ENCODE peak calls at places on chromosome 14, in seven cellular contexts. J, Z, F, A, K, M and I are unnamed samples.

GRCh38 chr14:24956104-24956503 is 93.8 kb downstream of the STXBP6 start:
- DNase-seq in K (no peak), A (no peak), Z (no peak), M (no peak), F (no peak), J (no peak), I (no peak)

GRCh38 chr14:91901449-91902250 is 34.3 kb upstream of the TC2N start:
- DNase-seq in K (no peak), M (no peak), F (no peak), J (no peak), Z (no peak), A (no peak), I (no peak)

GRCh38 chr14:101412741-101413140 is 148.6 kb upstream of the DIO3 start:
- DNase-seq in A (peak), K (no peak), M (no peak), Z (no peak), F (no peak), J (no peak), I (no peak)

GRCh38 chr14:73014105-73014504 is 12.8 kb downstream of the ZFYVE1 start:
- DNase-seq in M (no peak), F (no peak), K (no peak), Z (no peak), A (no peak), J (peak), I (peak)

GRCh38 chr14:37588667-37588955 is 6.4 kb downstream of the FOXA1 start:
- DNase-seq in K (no peak), Z (peak), M (no peak), F (peak), A (peak), J (no peak), I (no peak)

GRCh38 chr14:95514131-95515079 is 2.0 kb downstream of the SYNE3 start:
- DNase-seq in M (no peak), F (no peak), K (no peak), J (no peak), Z (no peak), A (no peak), I (no peak)

GRCh38 chr14:41404121-41404520 is 202.6 kb upstream of the LRFN5 start:
- DNase-seq in K (no peak), M (no peak), J (no peak), F (no peak), Z (no peak), A (no peak), I (no peak)

GRCh38 chr14:87866116-87866515 is 126.9 kb downstream of the GALC start:
- DNase-seq in Z (no peak), M (no peak), K (no peak), J (no peak), F (no peak), A (no peak), I (no peak)

GRCh38 chr14:36519431-36520321 is at the start of gene NKX2-1:
- DNase-seq in Z (no peak), A (no peak), K (no peak), J (no peak), F (no peak), M (no peak), I (no peak)

GRCh38 chr14:72651081-72651480 is 242.8 kb downstream of the DPF3 start:
- DNase-seq in A (no peak), M (no peak), J (no peak), Z (no peak), F (no peak), K (no peak), I (no peak)

GRCh38 chr14:99284254-99285004 is 12.4 kb upstream of the BCL11B start:
- DNase-seq in J (no peak), Z (no peak), A (no peak), M (no peak), K (no peak), F (no peak), I (no peak)

GRCh38 chr14:94313991-94314655 is 9.0 kb downstream of the SERPINA6 start:
- DNase-seq in K (no peak), Z (no peak), A (no peak), M (no peak), F (no peak), J (no peak), I (no peak)

GRCh38 chr14:95814363-95815225 is 62.0 kb upstream of the TUNAR start:
- DNase-seq in A (no peak), F (no peak), Z (no peak), K (no peak), M (no peak), J (no peak), I (no peak)

GRCh38 chr14:21985081-21985480 is 311.5 kb upstream of the OR4E1 start:
- DNase-seq in F (no peak), J (no peak), M (no peak), K (no peak), A (no peak), Z (no peak), I (no peak)

GRCh38 chr14:65835501-65835900 is 423.0 kb downstream of the FUT8 start:
- DNase-seq in F (no peak), K (no peak), J (no peak), M (no peak), Z (no peak), A (no peak), I (no peak)

GRCh38 chr14:56855891-56856461 is 45.7 kb upstream of the OTX2 start:
- DNase-seq in Z (peak), K (no peak), M (no peak), J (no peak), F (no peak), A (peak), I (no peak)

GRCh38 chr14:89619616-89620273 is 202.7 kb upstream of the FOXN3 start:
- DNase-seq in F (no peak), J (no peak), Z (no peak), M (no peak), K (no peak), A (no peak), I (no peak)

GRCh38 chr14:64788706-64789105 is 84.5 kb downstream of the PLEKHG3 start:
- DNase-seq in F (no peak), K (no peak), J (no peak), M (no peak), Z (no peak), A (no peak), I (no peak)

GRCh38 chr14:99136047-99136400 is 136.0 kb downstream of the BCL11B start:
- DNase-seq in J (no peak), A (no peak), Z (no peak), M (no peak), F (no peak), K (no peak), I (no peak)

GRCh38 chr14:66117600-66117999 is 368.6 kb upstream of the CCDC196 start:
- DNase-seq in K (no peak), F (no peak), J (no peak), A (no peak), Z (no peak), M (no peak), I (no peak)

GRCh38 chr14:100159107-100159864 is at the start of gene DEGS2:
- DNase-seq in J (peak), K (no peak), F (no peak), A (no peak), M (peak), Z (peak), I (peak)

GRCh38 chr14:31037709-31038221 is 11.6 kb upstream of the STRN3 start:
- DNase-seq in K (no peak), A (peak), F (no peak), M (no peak), J (no peak), Z (no peak), I (no peak)

GRCh38 chr14:21078287-21078686 is 8.2 kb downstream of the ARHGEF40 start:
- DNase-seq in Z (no peak), F (no peak), A (no peak), J (no peak), K (no peak), M (no peak), I (no peak)

GRCh38 chr14:35366521-35366976 is 38.0 kb downstream of the NFKBIA start:
- DNase-seq in K (no peak), M (no peak), Z (no peak), J (no peak), F (no peak), A (no peak), I (no peak)

GRCh38 chr14:61260939-61261776 is 20.0 kb downstream of the TMEM30B start:
- DNase-seq in K (no peak), F (no peak), M (no peak), J (no peak), Z (no peak), A (peak), I (no peak)

GRCh38 chr14:20631821-20632389 is 9.6 kb downstream of the OR6S1 start:
- DNase-seq in F (peak), K (no peak), A (peak), J (no peak), Z (peak), M (peak), I (no peak)

GRCh38 chr14:59482471-59483331 is 1.5 kb downstream of the L3HYPDH start:
- DNase-seq in F (peak), A (peak), M (no peak), Z (peak), J (no peak), K (no peak), I (no peak)
- TF ChIP-seq POLR2AphosphoS5 in F (no peak), A (no peak), M (no peak), Z (no peak), J (no peak), K (no peak), I (no peak)

DNA sequence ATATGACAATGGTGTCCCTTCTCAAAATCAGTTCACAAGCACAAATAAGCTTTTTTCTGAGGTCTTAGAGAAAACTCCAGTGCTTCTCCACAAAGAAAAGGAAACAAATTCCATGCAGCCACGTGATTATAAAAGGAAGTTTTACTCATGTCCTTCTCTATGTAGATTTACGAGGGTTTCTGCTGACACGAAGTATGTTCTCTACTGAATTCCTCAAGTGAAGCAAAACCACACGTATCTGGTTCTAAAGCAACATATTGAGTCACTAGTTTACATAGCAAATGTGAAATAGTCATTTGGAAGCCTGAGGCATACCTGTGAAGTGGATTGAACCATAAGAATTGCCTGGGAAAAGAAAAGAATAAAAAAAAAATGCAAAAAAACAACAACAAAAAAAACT is 31.9 kb downstream of the BMP4 start:
- DNase-seq in J (no peak), F (no peak), K (no peak), M (no peak), Z (no peak), A (peak), I (no peak)
- TF ChIP-seq POLR2AphosphoS5 in J (no peak), F (peak), K (no peak), M (no peak), Z (no peak), A (no peak), I (no peak)

GRCh38 chr14:28774764-28775738 is 8.5 kb downstream of the FOXG1 start:
- DNase-seq in J (no peak), M (no peak), F (no peak), K (no peak), A (no peak), Z (no peak), I (no peak)
- TF ChIP-seq POLR2AphosphoS5 in J (no peak), M (no peak), F (no peak), K (no peak), A (no peak), Z (no peak), I (no peak)

GRCh38 chr14:53900499-53900898 is 56.1 kb downstream of the BMP4 start:
- DNase-seq in M (no peak), J (no peak), F (no peak), K (no peak), A (no peak), Z (peak), I (no peak)
- TF ChIP-seq POLR2AphosphoS5 in M (no peak), J (no peak), F (no peak), K (no peak), A (no peak), Z (no peak), I (no peak)

DNA sequence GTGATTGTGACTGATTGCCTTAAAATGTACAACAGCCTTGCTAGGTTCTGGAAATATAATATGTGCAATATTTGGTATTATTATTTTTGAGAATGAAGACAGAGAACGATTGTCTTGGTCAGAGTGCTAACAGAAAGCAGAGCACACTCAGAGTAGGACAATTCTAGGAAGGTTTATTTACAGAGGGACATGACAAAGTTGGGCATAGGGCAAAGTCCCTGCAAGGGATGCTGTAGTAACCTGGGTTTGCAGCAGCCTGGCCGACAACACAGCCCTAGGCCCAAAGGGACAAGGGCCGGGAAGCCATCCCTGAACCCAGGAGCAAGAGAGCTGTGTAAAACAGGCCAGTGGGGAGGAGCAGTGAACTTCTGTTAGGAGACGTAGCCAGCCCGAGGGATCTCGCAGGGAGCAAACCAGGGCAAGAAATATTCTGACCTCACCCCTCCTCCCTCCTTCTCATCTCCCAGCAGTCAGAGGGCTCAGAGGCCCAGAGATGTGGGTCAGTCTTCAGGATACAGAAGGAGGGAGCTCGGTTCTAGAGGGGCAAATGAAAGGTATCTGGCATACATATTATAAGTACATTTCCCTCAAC is 51.0 kb upstream of the FERMT2 start:
- DNase-seq in M (no peak), K (no peak), J (no peak), A (peak), F (no peak), Z (no peak), I (no peak)
- TF ChIP-seq POLR2AphosphoS5 in M (no peak), K (no peak), J (no peak), A (no peak), F (no peak), Z (no peak), I (no peak)

GRCh38 chr14:69654109-69654508 is 42.7 kb downstream of the SUSD6 start:
- DNase-seq in F (peak), K (no peak), J (no peak), A (no peak), M (no peak), Z (peak), I (no peak)

GRCh38 chr14:69652942-69653680 is 41.7 kb downstream of the SUSD6 start:
- DNase-seq in M (peak), A (no peak), J (no peak), K (peak), F (no peak), Z (peak), I (no peak)

GRCh38 chr14:69648480-69649414 is 37.4 kb downstream of the SUSD6 start:
- DNase-seq in A (peak), J (no peak), Z (no peak), K (no peak), F (no peak), M (no peak), I (no peak)

GRCh38 chr14:69651653-69652052 is 40.3 kb downstream of the SUSD6 start:
- DNase-seq in K (no peak), Z (no peak), A (no peak), F (no peak), M (no peak), J (no peak), I (no peak)

DNA sequence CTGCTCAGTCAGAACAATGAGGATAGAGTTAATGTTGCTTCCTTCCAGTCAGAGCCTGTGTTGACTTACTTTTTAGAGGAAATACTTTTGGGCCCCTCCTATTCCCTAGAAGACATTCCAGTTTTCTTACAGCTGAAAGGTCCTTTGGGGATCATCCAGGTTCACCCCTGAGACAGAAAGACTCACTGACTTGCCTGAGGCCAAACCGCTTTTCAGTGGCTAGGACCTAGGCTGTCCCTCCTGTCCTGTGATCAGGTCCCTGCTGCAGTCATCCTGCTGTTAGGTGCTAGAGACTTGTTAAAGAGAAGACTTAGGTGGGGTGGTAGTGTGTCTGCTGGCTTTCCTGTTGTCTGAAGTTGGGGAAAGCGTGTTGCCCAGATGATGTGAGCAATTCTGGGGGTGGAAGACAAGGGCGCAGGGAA is 39.6 kb downstream of the SUSD6 start:
- DNase-seq in M (no peak), A (no peak), J (no peak), K (no peak), F (no peak), Z (no peak), I (no peak)
- TF ChIP-seq POLR2AphosphoS5 in M (no peak), A (no peak), J (no peak), K (no peak), F (peak), Z (no peak), I (no peak)

DNA sequence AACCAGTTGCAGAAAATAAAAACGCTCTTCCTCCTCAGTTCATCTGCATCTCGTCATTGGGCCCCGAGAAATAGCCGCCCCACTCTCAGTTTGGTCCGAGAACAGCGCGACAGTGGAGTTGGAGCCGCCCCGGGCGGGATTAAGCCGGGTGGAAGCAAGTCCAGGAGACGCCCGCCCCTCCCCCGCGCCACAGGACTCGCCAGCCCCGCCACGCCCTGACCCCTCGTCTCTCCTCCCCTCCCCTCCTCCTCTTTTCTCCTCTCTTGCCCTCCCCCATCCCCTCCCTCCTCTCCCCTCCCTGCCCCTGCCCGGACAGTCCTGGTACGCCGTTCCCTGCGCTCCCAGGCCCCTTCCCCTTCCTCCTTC is 83.8 kb downstream of the TNFAIP2 start:
- DNase-seq in K (no peak), M (no peak), A (no peak), Z (peak), F (peak), J (no peak), I (no peak)
- TF ChIP-seq POLR2AphosphoS5 in K (no peak), M (no peak), A (no peak), Z (no peak), F (no peak), J (no peak), I (no peak)

DNA sequence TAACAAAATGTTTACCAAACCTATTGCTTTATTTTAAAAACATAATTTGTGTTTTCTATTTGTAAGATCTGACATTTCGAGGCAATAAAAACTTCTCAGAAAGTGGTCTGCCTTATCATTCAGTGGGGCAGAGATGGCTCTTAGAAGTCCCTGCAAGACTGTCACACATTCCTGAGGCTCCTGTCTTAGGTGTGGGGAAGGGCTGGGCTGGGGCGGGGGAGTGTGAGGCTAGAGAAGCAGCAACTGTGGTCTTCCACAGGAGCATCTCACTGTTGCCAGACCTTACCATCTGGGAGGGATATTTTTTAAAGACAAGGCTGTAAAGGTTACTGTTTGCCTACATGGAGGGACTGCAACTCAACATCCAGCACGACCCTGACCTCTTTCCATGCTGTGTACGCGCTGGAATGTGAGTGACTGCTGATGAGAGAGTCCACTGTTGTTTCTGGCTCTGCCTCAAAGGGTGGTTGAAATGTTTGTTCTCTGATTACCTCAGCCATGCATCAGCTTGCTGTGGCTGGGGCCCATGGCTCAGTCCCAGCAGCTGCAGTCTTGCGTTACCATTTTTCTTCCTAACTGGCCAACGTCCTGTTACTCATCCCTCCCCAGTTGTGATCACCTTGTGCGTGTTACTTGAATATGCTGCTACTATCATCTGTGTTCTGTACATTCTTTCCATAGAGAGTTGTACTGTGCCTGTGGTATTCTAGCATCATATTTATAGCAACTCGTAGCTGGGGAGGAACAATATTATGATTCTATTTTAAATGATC is 12.4 kb downstream of the ERG28 start:
- DNase-seq in K (no peak), Z (no peak), A (peak), F (peak), M (no peak), J (no peak), I (no peak)
- TF ChIP-seq POLR2AphosphoS5 in K (no peak), Z (no peak), A (peak), F (peak), M (peak), J (no peak), I (no peak)

GRCh38 chr14:68544150-68544892 is 248.5 kb downstream of the ZFP36L1 start:
- DNase-seq in F (peak), M (no peak), J (no peak), K (no peak), A (no peak), Z (peak), I (no peak)
- TF ChIP-seq POLR2AphosphoS5 in F (peak), M (peak), J (no peak), K (no peak), A (no peak), Z (peak), I (no peak)

DNA sequence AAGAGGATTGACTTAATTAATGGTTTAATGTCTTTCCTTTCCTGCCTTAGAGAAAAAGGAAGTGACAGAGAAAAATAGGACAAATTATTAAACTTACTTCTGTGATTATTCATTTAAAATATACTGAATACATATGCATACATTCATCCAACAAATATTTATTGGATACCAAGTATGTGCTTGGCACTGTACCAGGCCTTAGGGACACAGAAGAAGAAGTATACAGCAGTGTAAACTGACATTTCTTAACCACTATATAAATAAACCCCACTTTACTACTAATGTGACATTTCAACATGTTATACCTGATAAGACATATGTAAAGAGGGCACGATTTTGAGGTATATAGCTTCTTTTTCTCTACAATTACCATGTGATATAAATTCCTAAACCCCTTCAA is 53.6 kb downstream of the ERO1A start:
- DNase-seq in Z (no peak), M (no peak), K (no peak), J (no peak), F (no peak), A (no peak), I (no peak)
- TF ChIP-seq POLR2AphosphoS5 in Z (no peak), M (no peak), K (no peak), J (no peak), F (no peak), A (no peak), I (no peak)